ENCODE peak calls at places on chromosomes 16 and 17, in five cellular contexts. B is H1, O is H9, X is mesenchymal stem cell, P is trophoblast cell. A is an unnamed sample.

GRCh38 chr16:89873109-89873821 is at the start of gene TCF25:
- DNase-seq in B (peak; percentile 89), O (peak; percentile 88), X (peak; percentile 90), P (peak; percentile 88), A (peak; percentile 79)

GRCh38 chr17:77644981-77645380 is 313.5 kb upstream of the TNRC6C start:
- DNase-seq in B (no peak), O (peak; percentile 67), X (no peak), P (no peak), A (no peak)

GRCh38 chr17:49252148-49252682 is 21.6 kb upstream of the PHOSPHO1 start:
- DNase-seq in B (no peak), O (no peak), X (peak; percentile 61), P (peak; percentile 51), A (no peak)

GRCh38 chr16:76345093-76345735 is 68.0 kb downstream of the CNTNAP4 start:
- DNase-seq in B (no peak), O (no peak), X (peak; percentile 91), P (peak; percentile 5), A (no peak)

GRCh38 chr17:67837965-67838364 is 12.7 kb downstream of the BPTF start:
- DNase-seq in B (peak; percentile 16), O (no peak), X (no peak), P (no peak), A (no peak)

GRCh38 chr16:70705056-70705455 is 19.2 kb upstream of the MTSS2 start:
- DNase-seq in B (no peak), O (no peak), X (no peak), P (no peak), A (peak; percentile 47)

GRCh38 chr16:27514806-27515205 is 34.9 kb downstream of the GTF3C1 start:
- DNase-seq in B (no peak), O (no peak), X (peak; percentile 42), P (no peak), A (peak; percentile 68)

GRCh38 chr16:21302898-21303528 is 24.9 kb upstream of the CRYM start:
- DNase-seq in B (no peak), O (no peak), X (peak; percentile 74), P (no peak), A (peak; percentile 93)

GRCh38 chr17:34075076-34075475 is 180.0 kb upstream of the CCL2 start:
- DNase-seq in B (no peak), O (no peak), X (no peak), P (no peak), A (no peak)

GRCh38 chr16:4609200-4610010 is 5.3 kb downstream of the UBALD1 start:
- DNase-seq in B (no peak), O (no peak), X (no peak), P (no peak), A (no peak)

GRCh38 chr17:75472119-75472518 is 15.7 kb downstream of the TMEM94 start:
- DNase-seq in B (no peak), O (no peak), X (no peak), P (no peak), A (no peak)

GRCh38 chr16:80033783-80034468 is 433.4 kb upstream of the MAF start:
- DNase-seq in B (no peak), O (no peak), X (no peak), P (no peak), A (no peak)

GRCh38 chr16:89529097-89529496 is 20.9 kb downstream of the SPG7 start:
- DNase-seq in B (no peak), O (no peak), X (no peak), P (no peak), A (no peak)

GRCh38 chr16:15951852-15952251 is 2.4 kb downstream of the ABCC1 start:
- DNase-seq in B (no peak), O (no peak), X (no peak), P (no peak), A (no peak)

GRCh38 chr17:64741038-64741641 is 79.0 kb upstream of the SMURF2 start:
- DNase-seq in B (no peak), O (no peak), X (peak; percentile 91), P (peak; percentile 12), A (peak; percentile 76)

GRCh38 chr16:49181812-49182211 is 99.8 kb downstream of the CBLN1 start:
- DNase-seq in B (no peak), O (no peak), X (no peak), P (no peak), A (no peak)

GRCh38 chr17:8859029-8859803 is 8.3 kb downstream of the PIK3R6 start:
- DNase-seq in B (no peak), O (peak; percentile 31), X (peak; percentile 11), P (peak; percentile 62), A (peak; percentile 8)

GRCh38 chr16:57077714-57078113 is 14.7 kb upstream of the CPNE2 start:
- DNase-seq in B (no peak), O (no peak), X (no peak), P (no peak), A (no peak)

GRCh38 chr16:52547001-52547833 is at the start of gene TOX3:
- DNase-seq in B (peak; percentile 67), O (peak; percentile 65), X (no peak), P (no peak), A (no peak)

GRCh38 chr17:49748791-49749190 is 15.1 kb downstream of the FAM117A start:
- DNase-seq in B (no peak), O (no peak), X (no peak), P (no peak), A (no peak)

GRCh38 chr16:83574388-83574787 is 233.4 kb upstream of the HSBP1 start:
- DNase-seq in B (no peak), O (peak; percentile 79), X (peak; percentile 74), P (no peak), A (peak; percentile 96)

GRCh38 chr17:35171834-35172233 is 22.4 kb downstream of the SLC35G3 start:
- DNase-seq in B (no peak), O (no peak), X (no peak), P (no peak), A (peak; percentile 32)

GRCh38 chr17:64230551-64231408 is 32.3 kb downstream of the TEX2 start:
- DNase-seq in B (no peak), O (no peak), X (peak; percentile 87), P (peak; percentile 94), A (peak; percentile 97)

GRCh38 chr17:9409026-9409425 is 166.6 kb downstream of the STX8 start:
- DNase-seq in B (no peak), O (no peak), X (no peak), P (peak; percentile 83), A (no peak)

GRCh38 chr16:57314161-57314785 is 29.8 kb upstream of the PLLP start:
- DNase-seq in B (peak; percentile 28), O (no peak), X (peak; percentile 35), P (no peak), A (no peak)

GRCh38 chr17:69501591-69502468 is 87.3 kb downstream of the MAP2K6 start:
- DNase-seq in B (no peak), O (peak; percentile 66), X (peak; percentile 64), P (no peak), A (peak; percentile 90)

GRCh38 chr17:11618861-11619566 is 20.7 kb downstream of the DNAH9 start:
- DNase-seq in B (no peak), O (no peak), X (no peak), P (no peak), A (no peak)

GRCh38 chr17:38674749-38675615 is at the start of gene EPOP:
- DNase-seq in B (peak; percentile 91), O (peak; percentile 92), X (peak; percentile 82), P (peak; percentile 67), A (peak; percentile 76)

DNA sequence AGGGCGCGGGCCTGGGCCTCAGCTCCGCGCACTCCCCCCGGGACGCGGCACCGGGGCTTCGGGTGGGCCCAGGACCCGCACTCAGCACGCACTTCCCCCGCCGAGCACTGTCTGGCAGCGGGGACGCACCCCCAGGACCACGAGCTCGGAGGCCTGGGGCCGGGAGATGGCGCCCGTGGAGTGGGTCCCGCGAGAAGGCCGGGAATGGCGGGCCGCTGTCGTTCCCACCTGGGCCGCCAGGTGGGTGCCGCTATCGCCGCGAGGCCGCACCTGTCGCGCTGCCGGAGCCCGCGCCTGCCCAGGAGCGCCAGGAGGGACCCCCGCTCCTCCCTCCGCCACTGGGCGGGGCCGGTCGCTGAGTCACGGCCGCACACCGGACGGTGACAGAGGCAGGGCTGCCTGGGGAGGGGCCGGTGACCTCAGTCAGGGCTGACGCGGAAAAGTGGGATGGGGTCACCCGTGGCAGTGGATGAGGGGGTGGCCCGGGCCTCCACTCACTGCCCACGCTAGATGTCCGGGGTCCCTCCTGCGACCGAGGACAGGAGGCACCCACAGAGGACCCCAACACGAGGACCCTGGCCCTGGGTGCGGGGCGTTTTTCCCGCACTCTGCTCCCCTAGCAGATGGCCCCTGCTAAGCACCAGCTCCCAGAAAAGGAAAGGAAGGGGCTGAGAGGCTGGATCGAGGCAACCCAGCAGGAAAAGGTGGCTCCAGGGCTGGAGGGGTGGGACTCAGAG is 6.9 kb upstream of the ACTG1 start:
- DNase-seq in B (peak; percentile 69), O (peak; percentile 82), X (no peak), P (peak; percentile 68), A (no peak)
- H3K14ac ChIP-seq in B (no peak overlapping the region), O (peak overlapping the region; percentile 14), X (no peak overlapping the region), P (peak overlapping the region; percentile 27), A (no peak overlapping the region)

DNA sequence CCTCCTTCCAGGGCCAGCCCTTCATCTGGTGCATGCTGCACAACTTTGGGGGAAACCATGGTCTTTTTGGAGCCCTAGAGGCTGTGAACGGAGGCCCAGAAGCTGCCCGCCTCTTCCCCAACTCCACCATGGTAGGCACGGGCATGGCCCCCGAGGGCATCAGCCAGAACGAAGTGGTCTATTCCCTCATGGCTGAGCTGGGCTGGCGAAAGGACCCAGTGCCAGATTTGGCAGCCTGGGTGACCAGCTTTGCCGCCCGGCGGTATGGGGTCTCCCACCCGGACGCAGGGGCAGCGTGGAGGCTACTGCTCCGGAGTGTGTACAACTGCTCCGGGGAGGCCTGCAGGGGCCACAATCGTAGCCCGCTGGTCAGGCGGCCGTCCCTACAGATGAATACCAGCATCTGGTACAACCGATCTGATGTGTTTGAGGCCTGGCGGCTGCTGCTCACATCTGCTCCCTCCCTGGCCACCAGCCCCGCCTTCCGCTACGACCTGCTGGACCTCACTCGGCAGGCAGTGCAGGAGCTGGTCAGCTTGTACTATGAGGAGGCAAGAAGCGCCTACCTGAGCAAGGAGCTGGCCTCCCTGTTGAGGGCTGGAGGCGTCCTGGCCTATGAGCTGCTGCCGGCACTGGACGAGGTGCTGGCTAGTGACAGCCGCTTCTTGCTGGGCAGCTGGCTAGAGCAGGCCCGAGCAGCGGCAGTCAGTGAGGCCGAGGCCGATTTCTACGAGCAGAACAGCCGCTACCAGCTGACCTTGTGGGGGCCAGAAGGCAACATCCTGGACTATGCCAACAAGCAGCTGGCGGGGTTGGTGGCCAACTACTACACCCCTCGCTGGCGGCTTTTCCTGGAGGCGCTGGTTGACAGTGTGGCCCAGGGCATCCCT is 7.4 kb downstream of the NAGLU start:
- DNase-seq in B (no peak), O (no peak), X (no peak), P (peak; percentile 52), A (no peak)
- H3K14ac ChIP-seq in B (no peak overlapping the region), O (no peak overlapping the region), X (no peak overlapping the region), P (no peak overlapping the region), A (no peak overlapping the region)

DNA sequence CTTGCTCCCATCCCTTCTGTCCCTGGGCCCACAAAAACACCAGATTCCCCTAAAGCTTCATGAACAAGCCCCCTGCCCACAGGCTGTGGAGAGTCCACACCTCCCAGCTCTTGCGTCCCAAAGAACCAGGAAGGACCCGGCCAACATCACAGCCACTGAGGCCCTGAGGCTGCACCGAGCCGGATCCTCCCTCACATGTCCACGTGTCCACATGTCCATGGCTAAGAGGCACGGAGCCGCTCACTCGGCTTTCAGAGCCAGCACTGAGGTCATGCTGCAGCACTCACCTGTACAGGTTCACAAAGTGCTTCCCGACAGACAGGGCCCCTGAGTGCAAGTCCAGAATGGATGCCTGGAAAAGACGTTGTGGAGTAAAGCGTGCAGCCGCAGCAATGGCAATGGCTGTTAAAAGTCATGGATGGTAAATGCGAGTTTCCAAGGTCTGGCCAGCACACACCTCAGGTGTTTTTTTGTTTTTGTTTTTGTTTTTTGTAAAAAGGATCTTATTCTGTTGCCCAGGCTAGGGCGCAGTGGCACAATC is 11.9 kb upstream of the HEXD start:
- DNase-seq in B (no peak), O (no peak), X (no peak), P (no peak), A (no peak)
- H3K14ac ChIP-seq in B (no peak overlapping the region), O (no peak overlapping the region), X (no peak overlapping the region), P (no peak overlapping the region), A (no peak overlapping the region)

GRCh38 chr16:87845213-87845612 is 24.1 kb downstream of the SLC7A5 start:
- DNase-seq in B (no peak), O (no peak), X (no peak), P (no peak), A (no peak)
- H3K14ac ChIP-seq in B (no peak overlapping the region), O (no peak overlapping the region), X (no peak overlapping the region), P (no peak overlapping the region), A (no peak overlapping the region)

A was measured in IMR-90.